ENCODE peak calls at places on chromosomes 1 and 21, in nine cellular contexts. B is GM23338, L is pancreas, J is HepG2, T is left ventricle myocardium inferior, W is body of pancreas, X is endodermal cell, O is gastrocnemius medialis, S is colonic mucosa. C is an unnamed sample.

GRCh38 chr1:228486596-228487335 is 416 bp upstream of the RNF187 start:
- DNase-seq in J (peak; percentile 72), S (peak; percentile 56), L (peak; percentile 67), W (peak; percentile 66), B (peak; percentile 94), X (peak; percentile 97), O (peak; percentile 11), T (peak; percentile 74), C (peak; percentile 96)

GRCh38 chr1:41713141-41713540 is 205.6 kb downstream of the HIVEP3 start:
- DNase-seq in X (no peak), W (no peak), B (no peak), O (no peak), L (no peak), S (no peak), J (no peak), T (no peak), C (no peak)

GRCh38 chr1:160018900-160019299 is 12.9 kb downstream of the PIGM start:
- DNase-seq in W (no peak), B (no peak), O (no peak), J (no peak), X (no peak), T (no peak), S (no peak), L (no peak), C (no peak)

GRCh38 chr1:167645161-167645560 is 15.1 kb downstream of the RCSD1 start:
- DNase-seq in B (no peak), X (no peak), W (no peak), O (no peak), S (no peak), L (no peak), T (no peak), J (no peak), C (no peak)

GRCh38 chr1:37156646-37157045 is 122.3 kb upstream of the GRIK3 start:
- DNase-seq in L (no peak), B (no peak), T (no peak), X (no peak), W (no peak), S (no peak), J (no peak), O (no peak), C (no peak)

GRCh38 chr1:55446351-55446750 is 231.2 kb upstream of the USP24 start:
- DNase-seq in T (no peak), B (no peak), X (no peak), L (no peak), O (no peak), S (no peak), W (no peak), J (no peak), C (no peak)

GRCh38 chr1:72892461-72892860 is 610.1 kb upstream of the NEGR1 start:
- DNase-seq in O (no peak), S (no peak), B (no peak), X (no peak), W (no peak), T (no peak), J (no peak), L (no peak), C (no peak)

GRCh38 chr21:22791986-22792560 is 1793.9 kb downstream of the NCAM2 start:
- DNase-seq in J (peak; percentile 12), L (no peak), S (peak; percentile 18), O (no peak), B (peak; percentile 76), W (peak; percentile 29), X (peak; percentile 42), T (no peak), C (no peak)

GRCh38 chr1:84386716-84387479 is 11.4 kb upstream of the DNASE2B start:
- DNase-seq in W (no peak), B (no peak), O (no peak), S (no peak), J (no peak), L (no peak), X (no peak), T (no peak), C (no peak)

GRCh38 chr1:186091222-186091720 is 283.8 kb downstream of the TPR start:
- DNase-seq in S (no peak), L (no peak), B (no peak), O (no peak), W (no peak), X (no peak), J (no peak), T (no peak), C (no peak)

GRCh38 chr1:174315239-174315638 is 132.5 kb upstream of the GPR52 start:
- DNase-seq in X (no peak), S (no peak), L (no peak), B (no peak), T (no peak), J (no peak), O (no peak), W (no peak), C (no peak)

GRCh38 chr1:207811920-207812720 is 60.3 kb downstream of the CD46 start:
- DNase-seq in O (peak; percentile 97), J (peak; percentile 64), X (peak; percentile 78), S (no peak), B (peak; percentile 61), L (peak; percentile 84), T (peak; percentile 70), W (peak; percentile 91), C (no peak)

GRCh38 chr1:27659497-27660299 is 12.3 kb downstream of the IFI6 start:
- DNase-seq in T (peak; percentile 94), X (peak; percentile 96), L (peak; percentile 93), W (peak; percentile 91), B (peak; percentile 96), S (peak; percentile 95), J (peak; percentile 53), O (peak; percentile 77), C (peak; percentile 94)

GRCh38 chr1:100950776-100951175 is 54.9 kb downstream of the SLC30A7 start:
- DNase-seq in L (no peak), B (peak; percentile 64), W (no peak), J (no peak), O (no peak), X (peak; percentile 46), T (no peak), S (no peak), C (no peak)

GRCh38 chr1:222798111-222798510 is 16.7 kb upstream of the DISP1 start:
- DNase-seq in T (no peak), S (no peak), B (no peak), L (no peak), W (no peak), O (no peak), X (no peak), J (peak; percentile 46), C (no peak)

GRCh38 chr1:155698382-155699038 is 9.6 kb downstream of the DAP3 start:
- DNase-seq in S (no peak), O (no peak), B (peak; percentile 20), T (no peak), X (no peak), J (peak; percentile 81), W (no peak), L (no peak), C (no peak)
- H3K4me3 ChIP-seq in S (no peak overlapping the region), O (no peak overlapping the region), B (no peak overlapping the region), T (no peak overlapping the region), X (no peak overlapping the region), J (peak overlapping the region; percentile 63), W (no peak overlapping the region), L (no peak overlapping the region), C (no peak overlapping the region)

DNA sequence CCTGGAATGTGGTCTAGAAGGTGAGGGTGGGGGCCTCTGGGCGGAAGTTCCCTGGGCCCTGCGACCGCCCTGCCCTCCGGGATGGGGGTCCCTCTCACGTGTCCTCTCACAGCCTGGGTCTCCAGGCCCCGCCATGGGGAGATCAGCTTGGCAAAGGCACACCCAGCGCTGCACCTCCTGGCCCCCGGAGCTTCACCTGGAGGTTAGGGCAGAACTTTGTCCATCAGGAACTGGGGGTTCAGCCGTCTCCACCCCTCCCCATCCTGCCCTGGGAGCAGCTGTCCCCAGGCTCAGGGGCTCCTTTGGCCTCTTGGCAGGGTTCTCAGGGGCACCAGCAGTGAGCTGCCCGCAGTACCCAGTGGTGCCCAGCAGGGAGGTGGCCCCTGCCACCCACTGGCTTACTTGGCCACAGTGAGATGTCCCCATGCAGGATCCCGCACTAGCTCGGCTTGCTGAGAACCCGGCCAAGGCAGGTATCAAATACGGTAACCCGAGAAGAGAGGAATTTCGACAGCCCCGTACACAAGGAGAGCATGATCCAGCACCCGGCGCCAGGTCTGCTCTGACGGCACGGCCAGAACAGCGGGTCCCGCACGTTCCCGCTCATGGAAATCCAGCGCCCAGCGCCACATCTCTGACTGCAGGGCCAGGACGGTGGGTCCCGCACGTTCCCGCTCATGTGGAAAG is 36.7 kb downstream of the RRP1 start:
- DNase-seq in O (peak; percentile 91), B (peak; percentile 79), T (no peak), J (peak; percentile 33), X (peak; percentile 75), W (no peak), L (no peak), S (no peak), C (no peak)
- TF ChIP-seq CTCF in O (peak; percentile 86), B (no peak), T (peak; percentile 34), J (no peak), X (peak; percentile 62), W (no peak), L (no peak), S (no peak), C (no peak)

DNA sequence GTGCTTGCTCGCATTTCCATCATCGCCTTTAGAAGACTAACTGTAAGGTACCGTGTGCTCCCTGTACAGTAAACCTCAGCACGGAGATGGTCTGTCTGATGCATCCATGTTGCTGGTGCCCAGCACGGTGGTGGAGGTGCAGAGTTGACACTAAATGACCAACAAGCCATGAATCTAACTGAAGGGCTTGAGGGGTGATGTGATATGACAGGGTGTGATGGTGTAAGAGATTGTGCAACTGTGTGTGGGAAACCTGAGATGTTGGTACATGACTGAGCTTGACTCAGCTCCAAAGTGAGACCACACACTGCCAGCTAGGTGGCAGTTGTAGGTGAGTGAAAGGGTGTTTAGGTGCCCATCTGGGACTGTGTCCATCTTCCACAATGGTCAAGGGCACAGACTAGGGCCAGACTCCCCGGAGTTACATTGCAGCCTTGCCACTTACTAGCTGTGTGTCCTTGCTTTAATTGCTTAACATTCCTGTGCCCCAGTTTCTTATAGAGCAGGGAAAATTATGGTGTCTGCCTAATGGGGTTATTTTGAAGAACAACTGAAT is 21.4 kb downstream of the SLC2A1 start:
- DNase-seq in W (no peak), X (peak; percentile 48), S (peak; percentile 16), B (no peak), T (no peak), J (peak; percentile 53), L (no peak), O (no peak), C (no peak)
- H3K36me3 ChIP-seq in W (no peaks in the 10 kb centered on the region), X (peaks cover 17% of the 10 kb centered on the region), S (no peaks in the 10 kb centered on the region), B (peaks cover 59% of the 10 kb centered on the region), T (peaks cover 9% of the 10 kb centered on the region), J (peaks cover 75% of the 10 kb centered on the region), L (no peaks in the 10 kb centered on the region), O (no peaks in the 10 kb centered on the region), C (peaks cover 28% of the 10 kb centered on the region)

GRCh38 chr1:197928849-197929336 is 11.7 kb downstream of the LHX9 start:
- DNase-seq in L (no peak), S (no peak), X (peak; percentile 56), J (no peak), W (no peak), T (no peak), O (no peak), B (peak; percentile 61), C (peak; percentile 50)
- H3K4me3 ChIP-seq in L (no peak overlapping the region), S (no peak overlapping the region), X (peak overlapping the region; percentile 44), J (no peak overlapping the region), W (no peak overlapping the region), T (no peak overlapping the region), O (no peak overlapping the region), B (peak overlapping the region; percentile 46), C (peak overlapping the region; percentile 30)

GRCh38 chr1:155044812-155045690 is 6.1 kb upstream of the ADAM15 start:
- DNase-seq in B (peak; percentile 93), W (peak; percentile 96), T (peak; percentile 78), O (peak; percentile 82), X (peak; percentile 93), J (peak; percentile 79), L (peak; percentile 89), S (peak; percentile 89), C (peak; percentile 49)
- TF ChIP-seq CTCF in B (peak; percentile 86), W (peak; percentile 94), T (peak; percentile 84), O (peak; percentile 81), X (peak; percentile 87), J (peak; percentile 89), L (peak; percentile 79), S (peak; percentile 75), C (peak; percentile 81)